ENCODE peak calls at places on chromosomes 16 and 17, in six cellular contexts. One of them, this sample, is unnamed.

GRCh38 chr17:82224666-82225065 is 4.2 kb upstream of the SLC16A3 start:
- DNase-seq in H1: no peak
- DNase-seq in mesendoderm: no peak
- DNase-seq in neuronal stem cell: no peak
- DNase-seq in mesenchymal stem cell: no peak
- DNase-seq in IMR-90: no peak
- DNase-seq in this sample: no peak

GRCh38 chr17:37614391-37614790 is 5.2 kb upstream of the SYNRG start:
- DNase-seq in mesendoderm: no peak
- DNase-seq in IMR-90: peak; percentile 93
- DNase-seq in neuronal stem cell: no peak
- DNase-seq in mesenchymal stem cell: peak; percentile 81
- DNase-seq in H1: no peak
- DNase-seq in this sample: no peak

GRCh38 chr17:50149425-50150353 is 788 bp downstream of the PPP1R9B start:
- DNase-seq in H1: no peak
- DNase-seq in mesenchymal stem cell: peak; percentile 59
- DNase-seq in neuronal stem cell: no peak
- DNase-seq in IMR-90: peak; percentile 48
- DNase-seq in mesendoderm: peak; percentile 78
- DNase-seq in this sample: peak; percentile 69

GRCh38 chr17:73592531-73592961 is 51.7 kb downstream of the SDK2 start:
- DNase-seq in mesenchymal stem cell: no peak
- DNase-seq in IMR-90: no peak
- DNase-seq in H1: no peak
- DNase-seq in neuronal stem cell: no peak
- DNase-seq in mesendoderm: no peak
- DNase-seq in this sample: no peak

GRCh38 chr17:7997186-7997585 is 5.2 kb upstream of the GUCY2D start:
- DNase-seq in mesendoderm: peak; percentile 67
- DNase-seq in mesenchymal stem cell: peak; percentile 28
- DNase-seq in H1: no peak
- DNase-seq in neuronal stem cell: no peak
- DNase-seq in IMR-90: peak; percentile 36
- DNase-seq in this sample: peak; percentile 82

GRCh38 chr17:17304521-17304985 is 1.4 kb downstream of the NT5M start:
- DNase-seq in mesenchymal stem cell: no peak
- DNase-seq in neuronal stem cell: no peak
- DNase-seq in H1: no peak
- DNase-seq in IMR-90: no peak
- DNase-seq in mesendoderm: no peak
- DNase-seq in this sample: no peak

GRCh38 chr17:19508327-19508867 is 25.3 kb upstream of the SLC47A1 start:
- DNase-seq in neuronal stem cell: no peak
- DNase-seq in mesenchymal stem cell: no peak
- DNase-seq in IMR-90: no peak
- DNase-seq in H1: peak; percentile 64
- DNase-seq in mesendoderm: peak; percentile 56
- DNase-seq in this sample: peak; percentile 69

GRCh38 chr16:77816293-77816692 is 27.9 kb downstream of the VAT1L start:
- DNase-seq in mesenchymal stem cell: peak; percentile 67
- DNase-seq in H1: no peak
- DNase-seq in neuronal stem cell: no peak
- DNase-seq in mesendoderm: no peak
- DNase-seq in IMR-90: peak; percentile 81
- DNase-seq in this sample: no peak

GRCh38 chr16:46621902-46622676 is 910 bp upstream of the SHCBP1 start:
- DNase-seq in IMR-90: no peak
- DNase-seq in mesendoderm: no peak
- DNase-seq in H1: no peak
- DNase-seq in neuronal stem cell: no peak
- DNase-seq in mesenchymal stem cell: no peak
- DNase-seq in this sample: no peak

GRCh38 chr17:80877829-80878303 is 113.8 kb upstream of the CHMP6 start:
- DNase-seq in neuronal stem cell: no peak
- DNase-seq in H1: no peak
- DNase-seq in mesenchymal stem cell: no peak
- DNase-seq in mesendoderm: no peak
- DNase-seq in IMR-90: no peak
- DNase-seq in this sample: no peak

GRCh38 chr17:57874434-57875108 is 24.7 kb upstream of the MRPS23 start:
- DNase-seq in neuronal stem cell: peak; percentile 78
- DNase-seq in mesenchymal stem cell: peak; percentile 97
- DNase-seq in H1: peak; percentile 83
- DNase-seq in mesendoderm: peak; percentile 98
- DNase-seq in IMR-90: peak; percentile 95
- DNase-seq in this sample: peak; percentile 97

GRCh38 chr17:27558842-27559505 is 72.0 kb upstream of the LGALS9 start:
- DNase-seq in H1: no peak
- DNase-seq in mesendoderm: no peak
- DNase-seq in mesenchymal stem cell: no peak
- DNase-seq in neuronal stem cell: no peak
- DNase-seq in IMR-90: no peak
- DNase-seq in this sample: no peak

GRCh38 chr17:6455321-6455705 is 11.1 kb downstream of the PIMREG start:
- DNase-seq in neuronal stem cell: no peak
- DNase-seq in mesendoderm: peak; percentile 67
- DNase-seq in IMR-90: peak; percentile 17
- DNase-seq in mesenchymal stem cell: no peak
- DNase-seq in H1: peak; percentile 73
- DNase-seq in this sample: peak; percentile 81

GRCh38 chr17:4520881-4521600 is 22.4 kb downstream of the SPNS2 start:
- DNase-seq in IMR-90: peak; percentile 54
- DNase-seq in mesendoderm: no peak
- DNase-seq in H1: no peak
- DNase-seq in mesenchymal stem cell: no peak
- DNase-seq in neuronal stem cell: no peak
- DNase-seq in this sample: no peak

GRCh38 chr17:68704897-68705296 is 103.7 kb upstream of the FAM20A start:
- DNase-seq in IMR-90: peak; percentile 41
- DNase-seq in mesendoderm: no peak
- DNase-seq in H1: no peak
- DNase-seq in mesenchymal stem cell: peak; percentile 12
- DNase-seq in neuronal stem cell: no peak
- DNase-seq in this sample: no peak

GRCh38 chr16:56743840-56744239 is 13.9 kb downstream of the NUP93 start:
- DNase-seq in H1: no peak
- DNase-seq in IMR-90: peak; percentile 49
- DNase-seq in neuronal stem cell: no peak
- DNase-seq in mesendoderm: peak; percentile 73
- DNase-seq in mesenchymal stem cell: peak; percentile 79
- DNase-seq in this sample: peak; percentile 61

GRCh38 chr17:67605259-67605912 is 112.3 kb upstream of the NOL11 start:
- DNase-seq in mesendoderm: no peak
- DNase-seq in neuronal stem cell: no peak
- DNase-seq in H1: no peak
- DNase-seq in IMR-90: no peak
- DNase-seq in mesenchymal stem cell: no peak
- DNase-seq in this sample: no peak

GRCh38 chr17:60161598-60162330 is 12.0 kb downstream of the CA4 start:
- DNase-seq in neuronal stem cell: no peak
- DNase-seq in H1: peak; percentile 83
- DNase-seq in mesendoderm: peak; percentile 72
- DNase-seq in mesenchymal stem cell: no peak
- DNase-seq in IMR-90: no peak
- DNase-seq in this sample: peak; percentile 65

GRCh38 chr16:71610936-71611871 is 14.8 kb upstream of the MARVELD3 start:
- DNase-seq in H1: peak; percentile 98
- DNase-seq in IMR-90: peak; percentile 37
- DNase-seq in mesendoderm: peak; percentile 89
- DNase-seq in mesenchymal stem cell: peak; percentile 51
- DNase-seq in neuronal stem cell: peak; percentile 65
- DNase-seq in this sample: peak; percentile 91

GRCh38 chr16:88306860-88307545 is 75.8 kb upstream of the ZNF469 start:
- DNase-seq in neuronal stem cell: no peak
- DNase-seq in IMR-90: peak; percentile 99
- DNase-seq in mesenchymal stem cell: peak; percentile 99
- DNase-seq in mesendoderm: no peak
- DNase-seq in H1: no peak
- DNase-seq in this sample: no peak

DNA sequence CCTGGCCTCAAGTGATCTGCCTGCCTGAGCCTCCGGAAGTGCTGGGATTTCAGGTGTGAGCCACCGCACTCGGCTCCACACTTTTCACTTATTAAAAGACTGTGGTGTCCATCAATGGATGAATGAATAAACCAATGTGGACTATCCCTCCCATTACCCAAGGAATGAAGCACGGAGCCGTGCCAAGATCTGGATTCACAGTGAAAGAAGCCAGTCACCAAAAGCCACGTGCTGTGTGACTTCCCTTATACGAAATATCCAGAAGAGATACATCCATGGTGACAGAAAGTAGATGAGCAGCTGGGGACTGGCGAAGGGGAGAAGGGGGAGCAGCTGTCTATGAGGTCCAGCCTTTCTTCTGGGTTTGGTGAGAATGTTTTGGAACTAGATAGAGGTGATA is 48.2 kb upstream of the STH start:
- DNase-seq in neuronal stem cell: no peak
- DNase-seq in mesenchymal stem cell: no peak
- DNase-seq in IMR-90: no peak
- DNase-seq in H1: no peak
- DNase-seq in mesendoderm: no peak
- DNase-seq in this sample: no peak
- H2BK120ac ChIP-seq in neuronal stem cell: no peak overlapping the region
- H2BK120ac ChIP-seq in mesenchymal stem cell: no peak overlapping the region
- H2BK120ac ChIP-seq in IMR-90: no peak overlapping the region
- H2BK120ac ChIP-seq in H1: no peak overlapping the region
- H2BK120ac ChIP-seq in mesendoderm: no peak overlapping the region
- H2BK120ac ChIP-seq in this sample: no peak overlapping the region

GRCh38 chr16:13552960-13553257 is 367.0 kb upstream of the ERCC4 start:
- DNase-seq in IMR-90: no peak
- DNase-seq in neuronal stem cell: no peak
- DNase-seq in mesenchymal stem cell: no peak
- DNase-seq in H1: no peak
- DNase-seq in mesendoderm: no peak
- DNase-seq in this sample: no peak

GRCh38 chr16:13553453-13553985 is 366.4 kb upstream of the ERCC4 start:
- DNase-seq in H1: no peak
- DNase-seq in mesendoderm: no peak
- DNase-seq in mesenchymal stem cell: no peak
- DNase-seq in IMR-90: no peak
- DNase-seq in neuronal stem cell: no peak
- DNase-seq in this sample: no peak

GRCh38 chr16:13554020-13554419 is 365.9 kb upstream of the ERCC4 start:
- DNase-seq in mesendoderm: no peak
- DNase-seq in mesenchymal stem cell: no peak
- DNase-seq in H1: no peak
- DNase-seq in neuronal stem cell: no peak
- DNase-seq in IMR-90: no peak
- DNase-seq in this sample: no peak

GRCh38 chr16:13550254-13550653 is 369.7 kb upstream of the ERCC4 start:
- DNase-seq in H1: no peak
- DNase-seq in mesendoderm: no peak
- DNase-seq in mesenchymal stem cell: no peak
- DNase-seq in IMR-90: no peak
- DNase-seq in neuronal stem cell: no peak
- DNase-seq in this sample: no peak

DNA sequence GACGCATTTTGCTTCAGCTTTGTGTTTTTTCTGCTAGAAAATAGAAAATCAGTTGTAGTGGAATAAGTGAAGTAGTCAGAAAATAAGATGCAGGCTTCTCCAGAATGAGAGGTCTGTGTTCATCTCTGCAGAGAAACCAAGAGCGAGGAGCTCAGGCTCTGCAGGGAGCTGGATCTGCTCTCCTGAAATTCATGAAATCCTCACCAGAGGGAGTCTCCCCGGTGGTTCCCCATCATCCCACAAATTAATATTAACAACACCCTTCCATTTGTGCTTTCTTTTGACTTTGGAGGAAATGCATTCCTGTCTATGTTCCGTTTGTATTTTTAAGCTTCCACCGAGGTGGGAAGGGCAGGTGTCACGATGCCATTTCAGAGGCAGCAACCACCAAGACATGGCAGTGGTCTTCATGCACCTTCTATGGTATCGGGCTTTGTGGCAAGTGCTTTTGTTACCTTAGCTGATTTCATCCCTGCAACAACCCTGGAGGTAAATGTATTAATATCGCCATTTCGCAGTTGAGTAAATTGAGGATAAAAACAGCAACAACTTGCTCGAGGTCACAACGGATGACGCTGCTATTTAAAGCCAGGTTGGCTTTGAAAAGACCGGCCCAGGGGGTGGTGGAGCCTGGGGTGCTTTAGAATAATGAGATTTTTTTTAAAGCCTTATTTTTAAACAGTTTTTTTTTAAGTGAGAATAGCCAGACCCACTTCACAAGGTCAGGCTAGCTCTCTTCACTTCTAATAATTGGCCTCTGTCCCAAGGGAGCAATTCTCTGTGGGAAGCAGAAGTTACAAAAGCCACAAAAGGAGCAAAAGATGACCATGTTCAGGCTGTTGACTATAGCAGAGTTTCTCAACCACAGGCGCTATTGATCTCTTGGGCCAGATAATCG is 367.6 kb upstream of the ERCC4 start:
- DNase-seq in H1: no peak
- DNase-seq in IMR-90: no peak
- DNase-seq in mesenchymal stem cell: no peak
- DNase-seq in mesendoderm: no peak
- DNase-seq in neuronal stem cell: no peak
- DNase-seq in this sample: no peak
- H2BK120ac ChIP-seq in H1: no peak overlapping the region
- H2BK120ac ChIP-seq in IMR-90: no peak overlapping the region
- H2BK120ac ChIP-seq in mesenchymal stem cell: no peak overlapping the region
- H2BK120ac ChIP-seq in mesendoderm: no peak overlapping the region
- H2BK120ac ChIP-seq in neuronal stem cell: no peak overlapping the region
- H2BK120ac ChIP-seq in this sample: no peak overlapping the region

GRCh38 chr16:85227924-85228462 is 115.7 kb upstream of the CIBAR2 start:
- DNase-seq in IMR-90: peak; percentile 76
- DNase-seq in neuronal stem cell: no peak
- DNase-seq in mesendoderm: peak; percentile 83
- DNase-seq in mesenchymal stem cell: peak; percentile 90
- DNase-seq in H1: no peak
- DNase-seq in this sample: no peak
- H2BK120ac ChIP-seq in IMR-90: peak overlapping the region; percentile 62
- H2BK120ac ChIP-seq in neuronal stem cell: peak overlapping the region; percentile 11
- H2BK120ac ChIP-seq in mesendoderm: no peak overlapping the region
- H2BK120ac ChIP-seq in mesenchymal stem cell: peak overlapping the region; percentile 65
- H2BK120ac ChIP-seq in H1: no peak overlapping the region
- H2BK120ac ChIP-seq in this sample: no peak overlapping the region

GRCh38 chr16:57843400-57843799 is 41.1 kb upstream of the KIFC3 start:
- DNase-seq in neuronal stem cell: no peak
- DNase-seq in mesenchymal stem cell: no peak
- DNase-seq in mesendoderm: no peak
- DNase-seq in IMR-90: no peak
- DNase-seq in H1: no peak
- DNase-seq in this sample: no peak

GRCh38 chr16:57845115-57845514 is 42.8 kb upstream of the KIFC3 start:
- DNase-seq in neuronal stem cell: no peak
- DNase-seq in mesendoderm: no peak
- DNase-seq in H1: no peak
- DNase-seq in mesenchymal stem cell: no peak
- DNase-seq in IMR-90: no peak
- DNase-seq in this sample: no peak

GRCh38 chr16:57844416-57845030 is 42.2 kb upstream of the KIFC3 start:
- DNase-seq in H1: no peak
- DNase-seq in mesendoderm: no peak
- DNase-seq in IMR-90: no peak
- DNase-seq in neuronal stem cell: no peak
- DNase-seq in mesenchymal stem cell: no peak
- DNase-seq in this sample: no peak

GRCh38 chr16:57840833-57841232 is 38.5 kb upstream of the KIFC3 start:
- DNase-seq in mesendoderm: no peak
- DNase-seq in mesenchymal stem cell: no peak
- DNase-seq in IMR-90: no peak
- DNase-seq in H1: no peak
- DNase-seq in neuronal stem cell: no peak
- DNase-seq in this sample: no peak

GRCh38 chr16:57842606-57843005 is 40.3 kb upstream of the KIFC3 start:
- DNase-seq in neuronal stem cell: no peak
- DNase-seq in mesendoderm: no peak
- DNase-seq in mesenchymal stem cell: no peak
- DNase-seq in IMR-90: no peak
- DNase-seq in H1: no peak
- DNase-seq in this sample: no peak
- H2BK120ac ChIP-seq in neuronal stem cell: no peak overlapping the region
- H2BK120ac ChIP-seq in mesendoderm: no peak overlapping the region
- H2BK120ac ChIP-seq in mesenchymal stem cell: no peak overlapping the region
- H2BK120ac ChIP-seq in IMR-90: no peak overlapping the region
- H2BK120ac ChIP-seq in H1: no peak overlapping the region
- H2BK120ac ChIP-seq in this sample: no peak overlapping the region

This sample was measured in H9.